ENCODE peak calls at places on chromosomes 4 and X, in five cellular contexts. G is HCEC 1CT; K is head of caudate nucleus; M is MV-4-11; H is effector memory CD4-positive, alpha-beta T cell. F is an unnamed sample.

GRCh38 chrX:134020910-134021309 is 35.5 kb upstream of the GPC3 start:
- DNase-seq in G (no peak), K (no peak), M (no peak), H (no peak), F (no peak)

GRCh38 chrX:72430405-72430968 is 124.8 kb upstream of the CITED1 start:
- DNase-seq in G (no peak), K (no peak), M (no peak), H (no peak), F (no peak)

GRCh38 chrX:3280706-3281105 is 65.7 kb downstream of the MXRA5 start:
- DNase-seq in G (no peak), K (no peak), M (no peak), H (no peak), F (no peak)

GRCh38 chr4:185229021-185229818 is 19.8 kb downstream of the SNX25 start:
- DNase-seq in G (no peak), K (no peak), M (no peak), H (no peak), F (no peak)

GRCh38 chrX:39112143-39112542 is 310.9 kb downstream of the MID1IP1 start:
- DNase-seq in G (no peak), K (no peak), M (no peak), H (no peak), F (no peak)

GRCh38 chrX:13309631-13310030 is 10.2 kb downstream of the ATXN3L start:
- DNase-seq in G (no peak), K (no peak), M (no peak), H (no peak), F (no peak)

GRCh38 chrX:45485682-45486081 is 285.0 kb upstream of the DIPK2B start:
- DNase-seq in G (peak), K (no peak), M (no peak), H (no peak), F (no peak)

GRCh38 chr4:823093-823760 is 2.7 kb downstream of the CPLX1 start:
- DNase-seq in G (no peak), K (no peak), M (no peak), H (no peak), F (no peak)

GRCh38 chr4:184019084-184019483 is 114.0 kb downstream of the STOX2 start:
- DNase-seq in G (no peak), K (no peak), M (no peak), H (no peak), F (no peak)

GRCh38 chr4:134546279-134546678 is 344.7 kb upstream of the PABPC4L start:
- DNase-seq in G (no peak), K (no peak), M (no peak), H (no peak), F (no peak)

GRCh38 chr4:147289181-147289580 is 191.7 kb upstream of the EDNRA start:
- DNase-seq in G (no peak), K (no peak), M (no peak), H (no peak), F (no peak)

GRCh38 chr4:186727977-186728519 is 4.4 kb upstream of the FAT1 start:
- DNase-seq in G (no peak), K (no peak), M (no peak), H (no peak), F (no peak)

GRCh38 chrX:129523076-129524055 is at the start of gene SMARCA1:
- DNase-seq in G (peak), K (peak), M (no peak), H (no peak), F (no peak)

GRCh38 chr4:147717878-147718277 is 14.0 kb upstream of the ARHGAP10 start:
- DNase-seq in G (no peak), K (no peak), M (peak), H (no peak), F (no peak)

GRCh38 chrX:139126493-139126892 is 404.0 kb upstream of the F9 start:
- DNase-seq in G (no peak), K (no peak), M (no peak), H (no peak), F (no peak)

GRCh38 chrX:40543661-40544328 is 37.0 kb upstream of the ATP6AP2 start:
- DNase-seq in G (peak), K (peak), M (no peak), H (no peak), F (peak)

GRCh38 chr4:104064650-104065577 is 345.1 kb upstream of the TACR3 start:
- DNase-seq in G (peak), K (peak), M (peak), H (no peak), F (no peak)

GRCh38 chrX:53223955-53224859 is 800 bp downstream of the KDM5C start:
- DNase-seq in G (peak), K (no peak), M (no peak), H (no peak), F (peak)

GRCh38 chr4:168484626-168485025 is 4.3 kb upstream of the DDX60L start:
- DNase-seq in G (peak), K (no peak), M (no peak), H (no peak), F (no peak)

GRCh38 chr4:157128395-157128794 is 52.4 kb downstream of the GLRB start:
- DNase-seq in G (peak), K (peak), M (no peak), H (no peak), F (no peak)

GRCh38 chr4:71346710-71347109 is 7.9 kb downstream of the SLC4A4 start:
- DNase-seq in G (peak), K (no peak), M (no peak), H (no peak), F (no peak)

GRCh38 chr4:11669156-11669555 is 240.5 kb upstream of the HS3ST1 start:
- DNase-seq in G (no peak), K (no peak), M (no peak), H (no peak), F (no peak)

F was measured in effector CD4-positive, alpha-beta T cell.